ENCODE peak calls at places on chromosome 13, in ten cellular contexts. C is naive thymus-derived CD4-positive, alpha-beta T cell; J is adrenal gland; R is fibroblast of mammary gland; A is suprapubic skin; E is bronchial epithelial cell; I is neuronal stem cell; M is astrocyte of the cerebellum; L is thyroid gland; K is lower leg skin. Z is an unnamed sample.

GRCh38 chr13:103188688-103189326 is 122.6 kb upstream of the SLC10A2 start:
- DNase-seq in C (no peak), J (no peak), R (peak), A (no peak), E (peak), I (no peak), M (peak), L (no peak), K (no peak), Z (no peak)

GRCh38 chr13:25330541-25330940 is 29.1 kb downstream of the NUP58 start:
- DNase-seq in C (no peak), J (no peak), R (no peak), A (no peak), E (peak), I (no peak), M (peak), L (no peak), K (no peak), Z (no peak)

GRCh38 chr13:44470623-44471562 is 97.3 kb downstream of the SERP2 start:
- DNase-seq in C (no peak), J (no peak), R (peak), A (no peak), E (peak), I (no peak), M (peak), L (no peak), K (no peak), Z (no peak)

GRCh38 chr13:102198418-102199322 is 203.2 kb downstream of the FGF14 start:
- DNase-seq in C (no peak), J (no peak), R (peak), A (no peak), E (peak), I (no peak), M (no peak), L (no peak), K (no peak), Z (no peak)

GRCh38 chr13:113838711-113839201 is 25.1 kb downstream of the GAS6 start:
- DNase-seq in C (no peak), J (no peak), R (no peak), A (no peak), E (no peak), I (no peak), M (no peak), L (no peak), K (no peak), Z (no peak)

GRCh38 chr13:45340422-45341033 is 455 bp downstream of the TPT1 start:
- DNase-seq in C (peak), J (peak), R (peak), A (peak), E (peak), I (peak), M (peak), L (peak), K (peak), Z (peak)

GRCh38 chr13:97582170-97582569 is 148.2 kb downstream of the RAP2A start:
- DNase-seq in C (no peak), J (no peak), R (no peak), A (no peak), E (no peak), I (no peak), M (no peak), L (no peak), K (no peak), Z (no peak)

GRCh38 chr13:84645196-84646071 is 763.2 kb upstream of the SLITRK1 start:
- DNase-seq in C (no peak), J (no peak), R (peak), A (no peak), E (peak), I (no peak), M (no peak), L (peak), K (no peak), Z (no peak)

GRCh38 chr13:59690857-59691500 is 472.7 kb downstream of the DIAPH3 start:
- DNase-seq in C (no peak), J (no peak), R (peak), A (no peak), E (no peak), I (no peak), M (no peak), L (no peak), K (no peak), Z (no peak)

GRCh38 chr13:48291730-48292129 is 11.8 kb upstream of the RB1 start:
- DNase-seq in C (no peak), J (no peak), R (no peak), A (no peak), E (no peak), I (no peak), M (no peak), L (no peak), K (no peak), Z (no peak)

GRCh38 chr13:20512042-20512683 is 13.5 kb downstream of the CRYL1 start:
- DNase-seq in C (no peak), J (no peak), R (no peak), A (no peak), E (no peak), I (no peak), M (no peak), L (no peak), K (no peak), Z (no peak)

GRCh38 chr13:44364601-44365000 is 9.0 kb upstream of the SERP2 start:
- DNase-seq in C (no peak), J (no peak), R (peak), A (no peak), E (peak), I (peak), M (no peak), L (no peak), K (no peak), Z (no peak)

GRCh38 chr13:79385694-79386093 is 20.4 kb downstream of the RBM26 start:
- DNase-seq in C (no peak), J (no peak), R (peak), A (no peak), E (peak), I (no peak), M (no peak), L (no peak), K (no peak), Z (no peak)

GRCh38 chr13:67328895-67329294 is 98.8 kb upstream of the PCDH9 start:
- DNase-seq in C (no peak), J (no peak), R (no peak), A (no peak), E (no peak), I (no peak), M (no peak), L (no peak), K (no peak), Z (no peak)

GRCh38 chr13:76014618-76015315 is 378.6 kb downstream of the LMO7 start:
- DNase-seq in C (no peak), J (no peak), R (peak), A (no peak), E (peak), I (no peak), M (no peak), L (no peak), K (no peak), Z (no peak)

GRCh38 chr13:20528451-20528850 is 2.8 kb upstream of the CRYL1 start:
- DNase-seq in C (no peak), J (no peak), R (no peak), A (no peak), E (no peak), I (no peak), M (no peak), L (no peak), K (no peak), Z (no peak)

GRCh38 chr13:75263741-75264407 is 218.1 kb downstream of the TBC1D4 start:
- DNase-seq in C (no peak), J (no peak), R (peak), A (no peak), E (no peak), I (no peak), M (peak), L (no peak), K (no peak), Z (no peak)

GRCh38 chr13:109657395-109657794 is 129.0 kb downstream of the IRS2 start:
- DNase-seq in C (no peak), J (no peak), R (no peak), A (no peak), E (no peak), I (no peak), M (no peak), L (no peak), K (no peak), Z (no peak)

GRCh38 chr13:66139701-66140100 is 1090.4 kb downstream of the PCDH9 start:
- DNase-seq in C (no peak), J (no peak), R (no peak), A (no peak), E (no peak), I (no peak), M (no peak), L (no peak), K (no peak), Z (no peak)

GRCh38 chr13:51645154-51645650 is 60.9 kb downstream of the WDFY2 start:
- DNase-seq in C (peak), J (no peak), R (peak), A (no peak), E (peak), I (no peak), M (peak), L (no peak), K (no peak), Z (no peak)

GRCh38 chr13:104408733-104409132 is 1342.5 kb upstream of the SLC10A2 start:
- DNase-seq in C (no peak), J (no peak), R (no peak), A (no peak), E (peak), I (no peak), M (no peak), L (no peak), K (no peak), Z (no peak)

GRCh38 chr13:72097568-72097967 is 230.6 kb upstream of the DACH1 start:
- DNase-seq in C (no peak), J (no peak), R (no peak), A (no peak), E (peak), I (no peak), M (no peak), L (no peak), K (no peak), Z (no peak)

GRCh38 chr13:100657881-100658315 is 16.7 kb downstream of the TMTC4 start:
- DNase-seq in C (no peak), J (no peak), R (no peak), A (no peak), E (no peak), I (no peak), M (no peak), L (no peak), K (no peak), Z (no peak)

GRCh38 chr13:65911546-65912193 is 1318.5 kb downstream of the PCDH9 start:
- DNase-seq in C (no peak), J (no peak), R (no peak), A (no peak), E (no peak), I (no peak), M (no peak), L (no peak), K (no peak), Z (no peak)

GRCh38 chr13:20157387-20157786 is 3.5 kb downstream of the GJA3 start:
- DNase-seq in C (no peak), J (no peak), R (no peak), A (no peak), E (no peak), I (no peak), M (no peak), L (no peak), K (no peak), Z (no peak)

GRCh38 chr13:67299731-67300130 is 69.6 kb upstream of the PCDH9 start:
- DNase-seq in C (no peak), J (no peak), R (peak), A (no peak), E (peak), I (no peak), M (no peak), L (no peak), K (no peak), Z (no peak)

GRCh38 chr13:82698941-82699340 is 1183.3 kb downstream of the SLITRK1 start:
- DNase-seq in C (no peak), J (no peak), R (no peak), A (no peak), E (peak), I (no peak), M (no peak), L (no peak), K (no peak), Z (no peak)

GRCh38 chr13:83618966-83619365 is 263.3 kb downstream of the SLITRK1 start:
- DNase-seq in C (no peak), J (no peak), R (peak), A (no peak), E (peak), I (no peak), M (peak), L (no peak), K (no peak), Z (no peak)

GRCh38 chr13:49220035-49220855 is at the start of gene MLNR:
- DNase-seq in C (no peak), J (no peak), R (peak), A (no peak), E (no peak), I (peak), M (no peak), L (peak), K (no peak), Z (no peak)

GRCh38 chr13:106318941-106319411 is 216.5 kb downstream of the EFNB2 start:
- DNase-seq in C (no peak), J (no peak), R (peak), A (no peak), E (peak), I (no peak), M (peak), L (peak), K (no peak), Z (peak)

GRCh38 chr13:64912141-64912540 is 2318.0 kb downstream of the PCDH9 start:
- DNase-seq in C (no peak), J (no peak), R (peak), A (no peak), E (peak), I (no peak), M (peak), L (no peak), K (no peak), Z (no peak)

GRCh38 chr13:33262069-33262487 is 23.5 kb downstream of the STARD13 start:
- DNase-seq in C (no peak), J (peak), R (peak), A (no peak), E (peak), I (no peak), M (no peak), L (no peak), K (no peak), Z (peak)

GRCh38 chr13:106464076-106464475 is 71.4 kb downstream of the EFNB2 start:
- DNase-seq in C (no peak), J (no peak), R (no peak), A (no peak), E (no peak), I (no peak), M (peak), L (no peak), K (no peak), Z (no peak)

GRCh38 chr13:113411216-113412023 is 41.9 kb downstream of the ADPRHL1 start:
- DNase-seq in C (no peak), J (no peak), R (peak), A (no peak), E (peak), I (no peak), M (peak), L (no peak), K (no peak), Z (peak)

GRCh38 chr13:48527955-48528354 is 4.9 kb downstream of the RCBTB2 start:
- DNase-seq in C (no peak), J (no peak), R (no peak), A (no peak), E (no peak), I (no peak), M (no peak), L (no peak), K (no peak), Z (no peak)

GRCh38 chr13:44423824-44424223 is 50.2 kb downstream of the SERP2 start:
- DNase-seq in C (no peak), J (no peak), R (no peak), A (no peak), E (no peak), I (no peak), M (no peak), L (no peak), K (peak), Z (no peak)

GRCh38 chr13:97030705-97031452 is 36.6 kb upstream of the OXGR1 start:
- DNase-seq in C (no peak), J (no peak), R (peak), A (no peak), E (peak), I (peak), M (peak), L (no peak), K (no peak), Z (no peak)

GRCh38 chr13:23793711-23794110 is 95.5 kb downstream of the MIPEP start:
- DNase-seq in C (no peak), J (no peak), R (no peak), A (no peak), E (no peak), I (no peak), M (no peak), L (no peak), K (no peak), Z (no peak)

GRCh38 chr13:23792680-23793079 is 96.5 kb downstream of the MIPEP start:
- DNase-seq in C (no peak), J (no peak), R (no peak), A (no peak), E (no peak), I (no peak), M (no peak), L (no peak), K (no peak), Z (no peak)

GRCh38 chr13:23797276-23797903 is 91.8 kb downstream of the MIPEP start:
- DNase-seq in C (no peak), J (no peak), R (no peak), A (no peak), E (no peak), I (no peak), M (no peak), L (no peak), K (no peak), Z (no peak)

GRCh38 chr13:23796546-23796945 is 92.7 kb downstream of the MIPEP start:
- DNase-seq in C (no peak), J (no peak), R (no peak), A (no peak), E (peak), I (no peak), M (peak), L (no peak), K (no peak), Z (no peak)

GRCh38 chr13:23794267-23795161 is 94.7 kb downstream of the MIPEP start:
- DNase-seq in C (no peak), J (no peak), R (peak), A (no peak), E (peak), I (no peak), M (peak), L (no peak), K (no peak), Z (no peak)
- H3K4me3 ChIP-seq in C (no peak), J (no peak), R (no peak), A (no peak), E (no peak), I (no peak), M (no peak), L (no peak), K (no peak), Z (no peak)

GRCh38 chr13:39930060-39930459 is 274.6 kb downstream of the COG6 start:
- DNase-seq in C (no peak), J (no peak), R (no peak), A (no peak), E (no peak), I (no peak), M (no peak), L (no peak), K (no peak), Z (no peak)

GRCh38 chr13:39931505-39931904 is 276.0 kb downstream of the COG6 start:
- DNase-seq in C (no peak), J (no peak), R (no peak), A (no peak), E (no peak), I (no peak), M (no peak), L (no peak), K (no peak), Z (no peak)

GRCh38 chr13:39935155-39935554 is 279.7 kb downstream of the COG6 start:
- DNase-seq in C (no peak), J (no peak), R (no peak), A (no peak), E (no peak), I (no peak), M (no peak), L (no peak), K (no peak), Z (no peak)

GRCh38 chr13:39929583-39929982 is 274.1 kb downstream of the COG6 start:
- DNase-seq in C (no peak), J (no peak), R (no peak), A (no peak), E (no peak), I (no peak), M (no peak), L (no peak), K (no peak), Z (no peak)

GRCh38 chr13:39930544-39931444 is 275.3 kb downstream of the COG6 start:
- DNase-seq in C (no peak), J (no peak), R (no peak), A (no peak), E (no peak), I (no peak), M (no peak), L (no peak), K (no peak), Z (no peak)
- H3K4me3 ChIP-seq in C (no peak), J (no peak), R (no peak), A (no peak), E (no peak), I (no peak), M (no peak), L (no peak), K (no peak), Z (no peak)

GRCh38 chr13:21998279-21998678 is 327.4 kb downstream of the FGF9 start:
- DNase-seq in C (no peak), J (no peak), R (no peak), A (no peak), E (no peak), I (no peak), M (no peak), L (no peak), K (peak), Z (no peak)
- H3K4me3 ChIP-seq in C (no peak), J (no peak), R (no peak), A (no peak), E (no peak), I (no peak), M (no peak), L (no peak), K (no peak), Z (no peak)

GRCh38 chr13:42055500-42056085 is 7.1 kb downstream of the DGKH start:
- DNase-seq in C (no peak), J (no peak), R (no peak), A (no peak), E (no peak), I (no peak), M (no peak), L (no peak), K (no peak), Z (no peak)
- H3K4me3 ChIP-seq in C (no peak), J (no peak), R (no peak), A (no peak), E (no peak), I (no peak), M (no peak), L (no peak), K (no peak), Z (no peak)

DNA sequence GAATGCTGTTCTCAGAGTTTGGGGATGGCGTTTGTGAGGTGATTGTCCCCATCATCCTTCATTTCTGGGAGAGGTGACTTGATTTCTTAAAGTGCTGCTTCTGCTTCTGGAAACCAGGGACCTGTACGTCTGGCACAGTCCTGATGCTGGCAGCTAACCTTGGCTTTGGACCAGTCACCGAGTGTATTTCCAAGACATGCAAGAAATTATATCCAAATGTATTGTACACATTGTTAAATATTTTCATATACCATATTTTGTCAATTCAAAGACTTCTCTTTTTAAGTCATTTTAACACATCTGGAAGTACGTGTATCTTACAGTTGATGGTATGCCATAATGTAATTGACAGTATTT is 97.4 kb downstream of the ARHGEF7 start:
- DNase-seq in C (no peak), J (no peak), R (no peak), A (no peak), E (no peak), I (no peak), M (no peak), L (no peak), K (no peak), Z (no peak)
- H3K4me3 ChIP-seq in C (no peak), J (no peak), R (no peak), A (no peak), E (no peak), I (no peak), M (no peak), L (no peak), K (no peak), Z (no peak)

DNA sequence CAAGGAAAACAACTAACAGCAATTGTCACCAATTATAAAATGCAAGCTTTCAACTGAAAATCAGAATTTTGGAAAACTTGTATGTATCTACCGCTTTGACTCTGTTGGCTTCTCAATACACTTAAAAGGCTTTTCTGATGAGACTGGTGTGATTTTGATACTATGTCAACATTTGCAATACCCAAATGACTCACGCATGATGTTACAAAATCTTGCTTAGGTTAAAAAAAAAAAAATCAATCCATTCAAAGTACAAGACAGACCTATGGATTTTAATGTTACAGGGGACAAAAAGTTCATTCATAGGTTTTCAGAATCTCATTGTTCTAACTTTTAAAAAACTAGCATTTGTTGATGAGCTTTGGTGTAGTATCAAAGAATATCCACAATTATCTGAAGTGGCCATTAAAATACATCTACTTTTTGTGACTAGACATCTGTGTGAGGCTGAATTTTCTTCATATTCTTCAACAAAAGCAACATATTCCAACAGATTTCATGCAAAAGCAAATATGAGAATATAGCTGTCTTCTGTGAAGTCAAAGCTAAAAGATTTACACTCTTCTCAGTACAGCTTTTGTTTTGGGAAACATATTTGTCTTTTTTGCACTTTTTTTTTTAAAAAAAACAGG is 10.7 kb downstream of the ELF1 start:
- DNase-seq in C (no peak), J (no peak), R (peak), A (no peak), E (peak), I (no peak), M (no peak), L (no peak), K (no peak), Z (no peak)
- H3K4me3 ChIP-seq in C (no peak), J (no peak), R (no peak), A (no peak), E (peak), I (no peak), M (no peak), L (no peak), K (no peak), Z (no peak)